ENCODE peak calls at places on chromosomes 5 and 9, in four cellular contexts. One of them, this sample, is unnamed.

GRCh38 chr9:1284727-1285126 is 234.6 kb downstream of the DMRT2 start:
- DNase-seq in stimulated activated CD4-positive, alpha-beta T cell treated with anti-CD3 and anti-CD28 coated beads, Interleukin-12 subunit alpha, Interleukin-12 subunit beta, amount 100 ng/mL, for 24 hours: no peak
- DNase-seq in NCI-H1092 treated with DMSO at 0.1 percent for 48 hours: no peak
- DNase-seq in mesenchymal stem cell: no peak
- DNase-seq in this sample: no peak

GRCh38 chr9:6078382-6079105 is 63.1 kb upstream of the RANBP6 start:
- DNase-seq in mesenchymal stem cell: no peak
- DNase-seq in NCI-H1092 treated with DMSO at 0.1 percent for 48 hours: no peak
- DNase-seq in stimulated activated CD4-positive, alpha-beta T cell treated with anti-CD3 and anti-CD28 coated beads, Interleukin-12 subunit alpha, Interleukin-12 subunit beta, amount 100 ng/mL, for 24 hours: no peak
- DNase-seq in this sample: no peak

GRCh38 chr9:69946800-69947437 is 96.7 kb upstream of the MAMDC2 start:
- DNase-seq in stimulated activated CD4-positive, alpha-beta T cell treated with anti-CD3 and anti-CD28 coated beads, Interleukin-12 subunit alpha, Interleukin-12 subunit beta, amount 100 ng/mL, for 24 hours: no peak
- DNase-seq in NCI-H1092 treated with DMSO at 0.1 percent for 48 hours: no peak
- DNase-seq in mesenchymal stem cell: peak
- DNase-seq in this sample: no peak

GRCh38 chr9:132506907-132507669 is 75.3 kb upstream of the BARHL1 start:
- DNase-seq in NCI-H1092 treated with DMSO at 0.1 percent for 48 hours: no peak
- DNase-seq in mesenchymal stem cell: peak
- DNase-seq in stimulated activated CD4-positive, alpha-beta T cell treated with anti-CD3 and anti-CD28 coated beads, Interleukin-12 subunit alpha, Interleukin-12 subunit beta, amount 100 ng/mL, for 24 hours: no peak
- DNase-seq in this sample: no peak

GRCh38 chr5:42994285-42995151 is 45.6 kb downstream of the ANXA2R start:
- DNase-seq in stimulated activated CD4-positive, alpha-beta T cell treated with anti-CD3 and anti-CD28 coated beads, Interleukin-12 subunit alpha, Interleukin-12 subunit beta, amount 100 ng/mL, for 24 hours: peak
- DNase-seq in mesenchymal stem cell: peak
- DNase-seq in NCI-H1092 treated with DMSO at 0.1 percent for 48 hours: no peak
- DNase-seq in this sample: peak

GRCh38 chr5:73797142-73797530 is 171.1 kb downstream of the ARHGEF28 start:
- DNase-seq in stimulated activated CD4-positive, alpha-beta T cell treated with anti-CD3 and anti-CD28 coated beads, Interleukin-12 subunit alpha, Interleukin-12 subunit beta, amount 100 ng/mL, for 24 hours: no peak
- DNase-seq in NCI-H1092 treated with DMSO at 0.1 percent for 48 hours: no peak
- DNase-seq in mesenchymal stem cell: no peak
- DNase-seq in this sample: no peak

GRCh38 chr5:43073597-43074546 is 33.8 kb upstream of the ANXA2R start:
- DNase-seq in stimulated activated CD4-positive, alpha-beta T cell treated with anti-CD3 and anti-CD28 coated beads, Interleukin-12 subunit alpha, Interleukin-12 subunit beta, amount 100 ng/mL, for 24 hours: peak
- DNase-seq in NCI-H1092 treated with DMSO at 0.1 percent for 48 hours: peak
- DNase-seq in mesenchymal stem cell: peak
- DNase-seq in this sample: no peak

GRCh38 chr9:109331353-109331752 is 10.5 kb upstream of the EPB41L4B start:
- DNase-seq in NCI-H1092 treated with DMSO at 0.1 percent for 48 hours: no peak
- DNase-seq in stimulated activated CD4-positive, alpha-beta T cell treated with anti-CD3 and anti-CD28 coated beads, Interleukin-12 subunit alpha, Interleukin-12 subunit beta, amount 100 ng/mL, for 24 hours: no peak
- DNase-seq in mesenchymal stem cell: no peak
- DNase-seq in this sample: no peak

GRCh38 chr5:141960018-141960417 is 2.0 kb upstream of the PCDH12 start:
- DNase-seq in mesenchymal stem cell: no peak
- DNase-seq in stimulated activated CD4-positive, alpha-beta T cell treated with anti-CD3 and anti-CD28 coated beads, Interleukin-12 subunit alpha, Interleukin-12 subunit beta, amount 100 ng/mL, for 24 hours: no peak
- DNase-seq in NCI-H1092 treated with DMSO at 0.1 percent for 48 hours: no peak
- DNase-seq in this sample: no peak

GRCh38 chr5:122192883-122193496 is 63.6 kb downstream of the ZNF474 start:
- DNase-seq in mesenchymal stem cell: peak
- DNase-seq in stimulated activated CD4-positive, alpha-beta T cell treated with anti-CD3 and anti-CD28 coated beads, Interleukin-12 subunit alpha, Interleukin-12 subunit beta, amount 100 ng/mL, for 24 hours: no peak
- DNase-seq in NCI-H1092 treated with DMSO at 0.1 percent for 48 hours: peak
- DNase-seq in this sample: no peak

GRCh38 chr5:6454628-6455053 is 6.0 kb downstream of the UBE2QL1 start:
- DNase-seq in mesenchymal stem cell: no peak
- DNase-seq in NCI-H1092 treated with DMSO at 0.1 percent for 48 hours: no peak
- DNase-seq in stimulated activated CD4-positive, alpha-beta T cell treated with anti-CD3 and anti-CD28 coated beads, Interleukin-12 subunit alpha, Interleukin-12 subunit beta, amount 100 ng/mL, for 24 hours: no peak
- DNase-seq in this sample: no peak

GRCh38 chr9:105187781-105188180 is 56.7 kb upstream of the SLC44A1 start:
- DNase-seq in NCI-H1092 treated with DMSO at 0.1 percent for 48 hours: no peak
- DNase-seq in stimulated activated CD4-positive, alpha-beta T cell treated with anti-CD3 and anti-CD28 coated beads, Interleukin-12 subunit alpha, Interleukin-12 subunit beta, amount 100 ng/mL, for 24 hours: no peak
- DNase-seq in mesenchymal stem cell: peak
- DNase-seq in this sample: no peak

GRCh38 chr5:16179936-16180788 is 571 bp upstream of the MARCHF11 start:
- DNase-seq in stimulated activated CD4-positive, alpha-beta T cell treated with anti-CD3 and anti-CD28 coated beads, Interleukin-12 subunit alpha, Interleukin-12 subunit beta, amount 100 ng/mL, for 24 hours: no peak
- DNase-seq in NCI-H1092 treated with DMSO at 0.1 percent for 48 hours: no peak
- DNase-seq in mesenchymal stem cell: no peak
- DNase-seq in this sample: no peak

GRCh38 chr9:20178197-20178596 is 389.4 kb upstream of the SLC24A2 start:
- DNase-seq in mesenchymal stem cell: no peak
- DNase-seq in NCI-H1092 treated with DMSO at 0.1 percent for 48 hours: no peak
- DNase-seq in stimulated activated CD4-positive, alpha-beta T cell treated with anti-CD3 and anti-CD28 coated beads, Interleukin-12 subunit alpha, Interleukin-12 subunit beta, amount 100 ng/mL, for 24 hours: no peak
- DNase-seq in this sample: no peak

GRCh38 chr9:98185611-98186171 is 6.7 kb downstream of the CORO2A start:
- DNase-seq in mesenchymal stem cell: no peak
- DNase-seq in stimulated activated CD4-positive, alpha-beta T cell treated with anti-CD3 and anti-CD28 coated beads, Interleukin-12 subunit alpha, Interleukin-12 subunit beta, amount 100 ng/mL, for 24 hours: no peak
- DNase-seq in NCI-H1092 treated with DMSO at 0.1 percent for 48 hours: peak
- DNase-seq in this sample: no peak

GRCh38 chr5:173042708-173043107 is 13.4 kb upstream of the CREBRF start:
- DNase-seq in mesenchymal stem cell: no peak
- DNase-seq in stimulated activated CD4-positive, alpha-beta T cell treated with anti-CD3 and anti-CD28 coated beads, Interleukin-12 subunit alpha, Interleukin-12 subunit beta, amount 100 ng/mL, for 24 hours: no peak
- DNase-seq in NCI-H1092 treated with DMSO at 0.1 percent for 48 hours: no peak
- DNase-seq in this sample: no peak

GRCh38 chr5:7321724-7322123 is 74.2 kb upstream of the ADCY2 start:
- DNase-seq in mesenchymal stem cell: peak
- DNase-seq in stimulated activated CD4-positive, alpha-beta T cell treated with anti-CD3 and anti-CD28 coated beads, Interleukin-12 subunit alpha, Interleukin-12 subunit beta, amount 100 ng/mL, for 24 hours: no peak
- DNase-seq in NCI-H1092 treated with DMSO at 0.1 percent for 48 hours: no peak
- DNase-seq in this sample: no peak

GRCh38 chr5:157971466-157972324 is 112.8 kb upstream of the CLINT1 start:
- DNase-seq in mesenchymal stem cell: no peak
- DNase-seq in stimulated activated CD4-positive, alpha-beta T cell treated with anti-CD3 and anti-CD28 coated beads, Interleukin-12 subunit alpha, Interleukin-12 subunit beta, amount 100 ng/mL, for 24 hours: no peak
- DNase-seq in NCI-H1092 treated with DMSO at 0.1 percent for 48 hours: peak
- DNase-seq in this sample: no peak

GRCh38 chr9:91146391-91147019 is 215.2 kb downstream of the AUH start:
- DNase-seq in mesenchymal stem cell: no peak
- DNase-seq in NCI-H1092 treated with DMSO at 0.1 percent for 48 hours: no peak
- DNase-seq in stimulated activated CD4-positive, alpha-beta T cell treated with anti-CD3 and anti-CD28 coated beads, Interleukin-12 subunit alpha, Interleukin-12 subunit beta, amount 100 ng/mL, for 24 hours: no peak
- DNase-seq in this sample: no peak

GRCh38 chr9:97831843-97832636 is 21.0 kb upstream of the FOXE1 start:
- DNase-seq in mesenchymal stem cell: no peak
- DNase-seq in NCI-H1092 treated with DMSO at 0.1 percent for 48 hours: no peak
- DNase-seq in stimulated activated CD4-positive, alpha-beta T cell treated with anti-CD3 and anti-CD28 coated beads, Interleukin-12 subunit alpha, Interleukin-12 subunit beta, amount 100 ng/mL, for 24 hours: no peak
- DNase-seq in this sample: no peak

GRCh38 chr9:89137548-89138462 is 40.8 kb downstream of the SHC3 start:
- DNase-seq in stimulated activated CD4-positive, alpha-beta T cell treated with anti-CD3 and anti-CD28 coated beads, Interleukin-12 subunit alpha, Interleukin-12 subunit beta, amount 100 ng/mL, for 24 hours: peak
- DNase-seq in mesenchymal stem cell: peak
- DNase-seq in NCI-H1092 treated with DMSO at 0.1 percent for 48 hours: no peak
- DNase-seq in this sample: no peak

GRCh38 chr9:69379250-69379982 is 54.4 kb downstream of the ENTREP1 start:
- DNase-seq in mesenchymal stem cell: peak
- DNase-seq in NCI-H1092 treated with DMSO at 0.1 percent for 48 hours: no peak
- DNase-seq in stimulated activated CD4-positive, alpha-beta T cell treated with anti-CD3 and anti-CD28 coated beads, Interleukin-12 subunit alpha, Interleukin-12 subunit beta, amount 100 ng/mL, for 24 hours: no peak
- DNase-seq in this sample: no peak

GRCh38 chr9:18492612-18493011 is 18.7 kb downstream of the ADAMTSL1 start:
- DNase-seq in stimulated activated CD4-positive, alpha-beta T cell treated with anti-CD3 and anti-CD28 coated beads, Interleukin-12 subunit alpha, Interleukin-12 subunit beta, amount 100 ng/mL, for 24 hours: no peak
- DNase-seq in mesenchymal stem cell: no peak
- DNase-seq in NCI-H1092 treated with DMSO at 0.1 percent for 48 hours: no peak
- DNase-seq in this sample: no peak

GRCh38 chr9:120532475-120532874 is 47.5 kb downstream of the CDK5RAP2 start:
- DNase-seq in NCI-H1092 treated with DMSO at 0.1 percent for 48 hours: no peak
- DNase-seq in stimulated activated CD4-positive, alpha-beta T cell treated with anti-CD3 and anti-CD28 coated beads, Interleukin-12 subunit alpha, Interleukin-12 subunit beta, amount 100 ng/mL, for 24 hours: no peak
- DNase-seq in mesenchymal stem cell: no peak
- DNase-seq in this sample: no peak

GRCh38 chr5:76867027-76867426 is 17.2 kb downstream of the S100Z start:
- DNase-seq in stimulated activated CD4-positive, alpha-beta T cell treated with anti-CD3 and anti-CD28 coated beads, Interleukin-12 subunit alpha, Interleukin-12 subunit beta, amount 100 ng/mL, for 24 hours: no peak
- DNase-seq in NCI-H1092 treated with DMSO at 0.1 percent for 48 hours: no peak
- DNase-seq in mesenchymal stem cell: no peak
- DNase-seq in this sample: no peak

This sample was measured in stimulated activated CD8-positive, alpha-beta memory T cell treated with anti-CD3 and anti-CD28 coated beads, Interleukin-7, amount 100 ng/mL, for 24 hours.